ENCODE peak calls at places on chromosomes 1 and 21, in four cellular contexts. C, M, N and K are unnamed samples.

GRCh38 chr1:37338658-37339057 is 135.7 kb upstream of the ZC3H12A start:
- DNase-seq in C (peak; percentile 65), M (no peak), N (no peak), K (no peak)

GRCh38 chr1:67041836-67042503 is 12.0 kb downstream of the SLC35D1 start:
- DNase-seq in C (no peak), M (no peak), N (no peak), K (no peak)

GRCh38 chr21:38631171-38631570 is 132.9 kb upstream of the ERG start:
- DNase-seq in C (no peak), M (no peak), N (no peak), K (no peak)

GRCh38 chr1:207401578-207401977 is 52.5 kb upstream of the CR2 start:
- DNase-seq in C (no peak), M (no peak), N (no peak), K (no peak)

GRCh38 chr1:158212315-158212714 is 31.6 kb downstream of the CD1D start:
- DNase-seq in C (no peak), M (no peak), N (no peak), K (no peak)

GRCh38 chr21:26982767-26983166 is 15.9 kb upstream of the ADAMTS5 start:
- DNase-seq in C (no peak), M (no peak), N (peak; percentile 47), K (no peak)

GRCh38 chr1:41661428-41662060 is 177.1 kb upstream of the EDN2 start:
- DNase-seq in C (no peak), M (no peak), N (no peak), K (no peak)

GRCh38 chr1:156465747-156466365 is 34.7 kb downstream of the MEF2D start:
- DNase-seq in C (no peak), M (peak; percentile 26), N (no peak), K (no peak)

GRCh38 chr1:227949954-227950734 is 2.4 kb upstream of the WNT9A start:
- DNase-seq in C (no peak), M (no peak), N (peak; percentile 13), K (peak; percentile 70)

GRCh38 chr1:101005871-101006270 is 19.7 kb downstream of the DPH5 start:
- DNase-seq in C (no peak), M (no peak), N (no peak), K (no peak)

GRCh38 chr1:61380561-61380960 is 298.2 kb downstream of the NFIA start:
- DNase-seq in C (no peak), M (no peak), N (no peak), K (no peak)

GRCh38 chr1:151504759-151505158 is 6.4 kb upstream of the CGN start:
- DNase-seq in C (no peak), M (no peak), N (no peak), K (no peak)

GRCh38 chr1:204503122-204503912 is 8.7 kb upstream of the PIK3C2B start:
- DNase-seq in C (peak; percentile 73), M (peak; percentile 43), N (no peak), K (no peak)

GRCh38 chr1:167121375-167122120 is 27.7 kb downstream of the STYXL2 start:
- DNase-seq in C (no peak), M (peak; percentile 51), N (peak; percentile 24), K (peak; percentile 32)

GRCh38 chr1:156523801-156524480 is 23.4 kb upstream of the MEF2D start:
- DNase-seq in C (no peak), M (no peak), N (no peak), K (no peak)

GRCh38 chr1:15598436-15598835 is 13.6 kb upstream of the AGMAT start:
- DNase-seq in C (no peak), M (no peak), N (no peak), K (no peak)

GRCh38 chr1:205588691-205589445 is 42.9 kb downstream of the ELK4 start:
- DNase-seq in C (no peak), M (peak; percentile 44), N (peak; percentile 14), K (peak; percentile 82)

GRCh38 chr1:11918779-11919519 is 7.3 kb downstream of the KIAA2013 start:
- DNase-seq in C (no peak), M (no peak), N (peak; percentile 76), K (no peak)

GRCh38 chr1:169483500-169483966 is 2.2 kb downstream of the SLC19A2 start:
- DNase-seq in C (no peak), M (no peak), N (no peak), K (peak; percentile 55)

GRCh38 chr21:29939859-29940245 is at the start of gene GRIK1:
- DNase-seq in C (no peak), M (no peak), N (no peak), K (no peak)

GRCh38 chr1:172449585-172450523 is 6.0 kb upstream of the PIGC start:
- DNase-seq in C (peak; percentile 24), M (peak; percentile 64), N (peak; percentile 44), K (no peak)

GRCh38 chr1:153805042-153805745 is 30.0 kb downstream of the SLC27A3 start:
- DNase-seq in C (no peak), M (no peak), N (no peak), K (peak; percentile 84)

GRCh38 chr1:24903560-24903954 is 26.5 kb downstream of the RUNX3 start:
- DNase-seq in C (no peak), M (no peak), N (no peak), K (no peak)

GRCh38 chr1:67831850-67832513 is 1.3 kb downstream of the GNG12 start:
- DNase-seq in C (no peak), M (peak; percentile 55), N (peak; percentile 61), K (peak; percentile 70)

GRCh38 chr1:184574588-184574987 is 180.1 kb downstream of the EDEM3 start:
- DNase-seq in C (no peak), M (no peak), N (no peak), K (no peak)

GRCh38 chr21:31471865-31472264 is 127.8 kb upstream of the TIAM1 start:
- DNase-seq in C (no peak), M (no peak), N (no peak), K (no peak)

GRCh38 chr1:29786791-29787732 is 550.7 kb downstream of the PTPRU start:
- DNase-seq in C (no peak), M (no peak), N (no peak), K (peak; percentile 9)